ENCODE peak calls at places on chromosomes 12 and 14, in seven cellular contexts. One of them, this sample, is unnamed.
A peak's percentile ranks its signal among the peaks of the same experiment; 100 is the strongest.

GRCh38 chr14:95252219-95252618 is 67.5 kb downstream of the CLMN start:
- DNase-seq in stimulated activated CD8-positive, alpha-beta memory T cell treated with anti-CD3 and anti-CD28 coated beads, Interleukin-15, amount 100 ng/mL, for 48 hours: no peak
- DNase-seq in stimulated activated naive CD8-positive, alpha-beta T cell treated with anti-CD3 and anti-CD28 coated beads, Interleukin-15, Interleukin-2, amounts not matched to agents 100 U/mL and 50 U/mL, for 24 hours: no peak
- DNase-seq in iris pigment epithelial cell: no peak
- DNase-seq in ovary: no peak
- DNase-seq in stimulated activated CD4-positive, alpha-beta T cell treated with anti-CD3 and anti-CD28 coated beads, Interleukin-2, amount 100 ng/mL, for 48 hours: no peak
- DNase-seq in BJ: no peak
- DNase-seq in this sample: no peak

GRCh38 chr12:98373982-98374381 is 141.4 kb upstream of the TMPO start:
- DNase-seq in stimulated activated CD8-positive, alpha-beta memory T cell treated with anti-CD3 and anti-CD28 coated beads, Interleukin-15, amount 100 ng/mL, for 48 hours: no peak
- DNase-seq in iris pigment epithelial cell: peak; percentile 14
- DNase-seq in stimulated activated naive CD8-positive, alpha-beta T cell treated with anti-CD3 and anti-CD28 coated beads, Interleukin-15, Interleukin-2, amounts not matched to agents 100 U/mL and 50 U/mL, for 24 hours: no peak
- DNase-seq in BJ: no peak
- DNase-seq in ovary: no peak
- DNase-seq in stimulated activated CD4-positive, alpha-beta T cell treated with anti-CD3 and anti-CD28 coated beads, Interleukin-2, amount 100 ng/mL, for 48 hours: no peak
- DNase-seq in this sample: no peak

GRCh38 chr14:24418492-24418873 is 11.0 kb downstream of the CBLN3 start:
- DNase-seq in stimulated activated naive CD8-positive, alpha-beta T cell treated with anti-CD3 and anti-CD28 coated beads, Interleukin-15, Interleukin-2, amounts not matched to agents 100 U/mL and 50 U/mL, for 24 hours: no peak
- DNase-seq in iris pigment epithelial cell: no peak
- DNase-seq in ovary: no peak
- DNase-seq in BJ: no peak
- DNase-seq in stimulated activated CD8-positive, alpha-beta memory T cell treated with anti-CD3 and anti-CD28 coated beads, Interleukin-15, amount 100 ng/mL, for 48 hours: no peak
- DNase-seq in stimulated activated CD4-positive, alpha-beta T cell treated with anti-CD3 and anti-CD28 coated beads, Interleukin-2, amount 100 ng/mL, for 48 hours: no peak
- DNase-seq in this sample: no peak

GRCh38 chr12:31583878-31584277 is 7.1 kb downstream of the DENND5B start:
- DNase-seq in stimulated activated CD8-positive, alpha-beta memory T cell treated with anti-CD3 and anti-CD28 coated beads, Interleukin-15, amount 100 ng/mL, for 48 hours: no peak
- DNase-seq in BJ: no peak
- DNase-seq in ovary: no peak
- DNase-seq in stimulated activated CD4-positive, alpha-beta T cell treated with anti-CD3 and anti-CD28 coated beads, Interleukin-2, amount 100 ng/mL, for 48 hours: no peak
- DNase-seq in iris pigment epithelial cell: no peak
- DNase-seq in stimulated activated naive CD8-positive, alpha-beta T cell treated with anti-CD3 and anti-CD28 coated beads, Interleukin-15, Interleukin-2, amounts not matched to agents 100 U/mL and 50 U/mL, for 24 hours: no peak
- DNase-seq in this sample: no peak

GRCh38 chr12:112964915-112965314 is 13.4 kb upstream of the OAS2 start:
- DNase-seq in BJ: no peak
- DNase-seq in stimulated activated CD4-positive, alpha-beta T cell treated with anti-CD3 and anti-CD28 coated beads, Interleukin-2, amount 100 ng/mL, for 48 hours: no peak
- DNase-seq in ovary: no peak
- DNase-seq in stimulated activated CD8-positive, alpha-beta memory T cell treated with anti-CD3 and anti-CD28 coated beads, Interleukin-15, amount 100 ng/mL, for 48 hours: no peak
- DNase-seq in iris pigment epithelial cell: no peak
- DNase-seq in stimulated activated naive CD8-positive, alpha-beta T cell treated with anti-CD3 and anti-CD28 coated beads, Interleukin-15, Interleukin-2, amounts not matched to agents 100 U/mL and 50 U/mL, for 24 hours: no peak
- DNase-seq in this sample: no peak

GRCh38 chr14:23364164-23364571 is 804 bp downstream of the EFS start:
- DNase-seq in stimulated activated CD4-positive, alpha-beta T cell treated with anti-CD3 and anti-CD28 coated beads, Interleukin-2, amount 100 ng/mL, for 48 hours: no peak
- DNase-seq in stimulated activated CD8-positive, alpha-beta memory T cell treated with anti-CD3 and anti-CD28 coated beads, Interleukin-15, amount 100 ng/mL, for 48 hours: no peak
- DNase-seq in stimulated activated naive CD8-positive, alpha-beta T cell treated with anti-CD3 and anti-CD28 coated beads, Interleukin-15, Interleukin-2, amounts not matched to agents 100 U/mL and 50 U/mL, for 24 hours: no peak
- DNase-seq in BJ: no peak
- DNase-seq in iris pigment epithelial cell: peak; percentile 16
- DNase-seq in ovary: no peak
- DNase-seq in this sample: no peak

GRCh38 chr14:67574806-67575205 is 25.3 kb downstream of the PIGH start:
- DNase-seq in BJ: no peak
- DNase-seq in iris pigment epithelial cell: no peak
- DNase-seq in stimulated activated naive CD8-positive, alpha-beta T cell treated with anti-CD3 and anti-CD28 coated beads, Interleukin-15, Interleukin-2, amounts not matched to agents 100 U/mL and 50 U/mL, for 24 hours: no peak
- DNase-seq in stimulated activated CD8-positive, alpha-beta memory T cell treated with anti-CD3 and anti-CD28 coated beads, Interleukin-15, amount 100 ng/mL, for 48 hours: no peak
- DNase-seq in ovary: no peak
- DNase-seq in stimulated activated CD4-positive, alpha-beta T cell treated with anti-CD3 and anti-CD28 coated beads, Interleukin-2, amount 100 ng/mL, for 48 hours: no peak
- DNase-seq in this sample: no peak

GRCh38 chr12:103505371-103506236 is 9.8 kb upstream of the C12orf42 start:
- DNase-seq in stimulated activated CD4-positive, alpha-beta T cell treated with anti-CD3 and anti-CD28 coated beads, Interleukin-2, amount 100 ng/mL, for 48 hours: peak; percentile 26
- DNase-seq in iris pigment epithelial cell: no peak
- DNase-seq in ovary: no peak
- DNase-seq in stimulated activated CD8-positive, alpha-beta memory T cell treated with anti-CD3 and anti-CD28 coated beads, Interleukin-15, amount 100 ng/mL, for 48 hours: peak; percentile 59
- DNase-seq in BJ: no peak
- DNase-seq in stimulated activated naive CD8-positive, alpha-beta T cell treated with anti-CD3 and anti-CD28 coated beads, Interleukin-15, Interleukin-2, amounts not matched to agents 100 U/mL and 50 U/mL, for 24 hours: peak; percentile 60
- DNase-seq in this sample: no peak

GRCh38 chr12:110689002-110689600 is at the start of gene HVCN1:
- DNase-seq in stimulated activated CD8-positive, alpha-beta memory T cell treated with anti-CD3 and anti-CD28 coated beads, Interleukin-15, amount 100 ng/mL, for 48 hours: no peak
- DNase-seq in ovary: peak; percentile 62
- DNase-seq in iris pigment epithelial cell: peak; percentile 5
- DNase-seq in stimulated activated naive CD8-positive, alpha-beta T cell treated with anti-CD3 and anti-CD28 coated beads, Interleukin-15, Interleukin-2, amounts not matched to agents 100 U/mL and 50 U/mL, for 24 hours: peak; percentile 56
- DNase-seq in stimulated activated CD4-positive, alpha-beta T cell treated with anti-CD3 and anti-CD28 coated beads, Interleukin-2, amount 100 ng/mL, for 48 hours: peak; percentile 31
- DNase-seq in BJ: no peak
- DNase-seq in this sample: no peak

GRCh38 chr12:103841690-103842584 is 903 bp upstream of the NT5DC3 start:
- DNase-seq in ovary: peak; percentile 30
- DNase-seq in stimulated activated naive CD8-positive, alpha-beta T cell treated with anti-CD3 and anti-CD28 coated beads, Interleukin-15, Interleukin-2, amounts not matched to agents 100 U/mL and 50 U/mL, for 24 hours: peak; percentile 53
- DNase-seq in iris pigment epithelial cell: peak; percentile 89
- DNase-seq in stimulated activated CD4-positive, alpha-beta T cell treated with anti-CD3 and anti-CD28 coated beads, Interleukin-2, amount 100 ng/mL, for 48 hours: peak; percentile 15
- DNase-seq in stimulated activated CD8-positive, alpha-beta memory T cell treated with anti-CD3 and anti-CD28 coated beads, Interleukin-15, amount 100 ng/mL, for 48 hours: peak; percentile 49
- DNase-seq in BJ: peak; percentile 83
- DNase-seq in this sample: peak; percentile 26

GRCh38 chr14:103281496-103282231 is 52.4 kb upstream of the EIF5 start:
- DNase-seq in stimulated activated CD8-positive, alpha-beta memory T cell treated with anti-CD3 and anti-CD28 coated beads, Interleukin-15, amount 100 ng/mL, for 48 hours: no peak
- DNase-seq in ovary: peak; percentile 77
- DNase-seq in BJ: no peak
- DNase-seq in stimulated activated naive CD8-positive, alpha-beta T cell treated with anti-CD3 and anti-CD28 coated beads, Interleukin-15, Interleukin-2, amounts not matched to agents 100 U/mL and 50 U/mL, for 24 hours: no peak
- DNase-seq in iris pigment epithelial cell: peak; percentile 71
- DNase-seq in stimulated activated CD4-positive, alpha-beta T cell treated with anti-CD3 and anti-CD28 coated beads, Interleukin-2, amount 100 ng/mL, for 48 hours: no peak
- DNase-seq in this sample: no peak

GRCh38 chr12:55922126-55922525 is 5.6 kb downstream of the PYM1 start:
- DNase-seq in iris pigment epithelial cell: no peak
- DNase-seq in BJ: no peak
- DNase-seq in stimulated activated CD4-positive, alpha-beta T cell treated with anti-CD3 and anti-CD28 coated beads, Interleukin-2, amount 100 ng/mL, for 48 hours: no peak
- DNase-seq in stimulated activated CD8-positive, alpha-beta memory T cell treated with anti-CD3 and anti-CD28 coated beads, Interleukin-15, amount 100 ng/mL, for 48 hours: no peak
- DNase-seq in ovary: no peak
- DNase-seq in stimulated activated naive CD8-positive, alpha-beta T cell treated with anti-CD3 and anti-CD28 coated beads, Interleukin-15, Interleukin-2, amounts not matched to agents 100 U/mL and 50 U/mL, for 24 hours: no peak
- DNase-seq in this sample: no peak

GRCh38 chr14:61749867-61750266 is 12.4 kb upstream of the SNAPC1 start:
- DNase-seq in stimulated activated naive CD8-positive, alpha-beta T cell treated with anti-CD3 and anti-CD28 coated beads, Interleukin-15, Interleukin-2, amounts not matched to agents 100 U/mL and 50 U/mL, for 24 hours: no peak
- DNase-seq in ovary: no peak
- DNase-seq in iris pigment epithelial cell: no peak
- DNase-seq in stimulated activated CD8-positive, alpha-beta memory T cell treated with anti-CD3 and anti-CD28 coated beads, Interleukin-15, amount 100 ng/mL, for 48 hours: no peak
- DNase-seq in stimulated activated CD4-positive, alpha-beta T cell treated with anti-CD3 and anti-CD28 coated beads, Interleukin-2, amount 100 ng/mL, for 48 hours: no peak
- DNase-seq in BJ: no peak
- DNase-seq in this sample: peak; percentile 66

GRCh38 chr12:109529618-109530300 is 43.5 kb downstream of the MMAB start:
- DNase-seq in stimulated activated CD4-positive, alpha-beta T cell treated with anti-CD3 and anti-CD28 coated beads, Interleukin-2, amount 100 ng/mL, for 48 hours: no peak
- DNase-seq in BJ: no peak
- DNase-seq in iris pigment epithelial cell: no peak
- DNase-seq in stimulated activated CD8-positive, alpha-beta memory T cell treated with anti-CD3 and anti-CD28 coated beads, Interleukin-15, amount 100 ng/mL, for 48 hours: no peak
- DNase-seq in stimulated activated naive CD8-positive, alpha-beta T cell treated with anti-CD3 and anti-CD28 coated beads, Interleukin-15, Interleukin-2, amounts not matched to agents 100 U/mL and 50 U/mL, for 24 hours: no peak
- DNase-seq in ovary: no peak
- DNase-seq in this sample: no peak

GRCh38 chr12:15605886-15606590 is 183.2 kb downstream of the EPS8 start:
- DNase-seq in ovary: no peak
- DNase-seq in stimulated activated CD4-positive, alpha-beta T cell treated with anti-CD3 and anti-CD28 coated beads, Interleukin-2, amount 100 ng/mL, for 48 hours: no peak
- DNase-seq in stimulated activated CD8-positive, alpha-beta memory T cell treated with anti-CD3 and anti-CD28 coated beads, Interleukin-15, amount 100 ng/mL, for 48 hours: no peak
- DNase-seq in iris pigment epithelial cell: no peak
- DNase-seq in stimulated activated naive CD8-positive, alpha-beta T cell treated with anti-CD3 and anti-CD28 coated beads, Interleukin-15, Interleukin-2, amounts not matched to agents 100 U/mL and 50 U/mL, for 24 hours: no peak
- DNase-seq in BJ: no peak
- DNase-seq in this sample: no peak

GRCh38 chr12:68675098-68675842 is 11.5 kb upstream of the NUP107 start:
- DNase-seq in BJ: no peak
- DNase-seq in stimulated activated naive CD8-positive, alpha-beta T cell treated with anti-CD3 and anti-CD28 coated beads, Interleukin-15, Interleukin-2, amounts not matched to agents 100 U/mL and 50 U/mL, for 24 hours: peak; percentile 71
- DNase-seq in iris pigment epithelial cell: no peak
- DNase-seq in stimulated activated CD4-positive, alpha-beta T cell treated with anti-CD3 and anti-CD28 coated beads, Interleukin-2, amount 100 ng/mL, for 48 hours: peak; percentile 21
- DNase-seq in stimulated activated CD8-positive, alpha-beta memory T cell treated with anti-CD3 and anti-CD28 coated beads, Interleukin-15, amount 100 ng/mL, for 48 hours: peak; percentile 50
- DNase-seq in ovary: no peak
- DNase-seq in this sample: no peak

GRCh38 chr12:52474212-52474611 is 607 bp upstream of the KRT6C start:
- DNase-seq in stimulated activated CD8-positive, alpha-beta memory T cell treated with anti-CD3 and anti-CD28 coated beads, Interleukin-15, amount 100 ng/mL, for 48 hours: no peak
- DNase-seq in BJ: no peak
- DNase-seq in ovary: no peak
- DNase-seq in stimulated activated naive CD8-positive, alpha-beta T cell treated with anti-CD3 and anti-CD28 coated beads, Interleukin-15, Interleukin-2, amounts not matched to agents 100 U/mL and 50 U/mL, for 24 hours: no peak
- DNase-seq in iris pigment epithelial cell: no peak
- DNase-seq in stimulated activated CD4-positive, alpha-beta T cell treated with anti-CD3 and anti-CD28 coated beads, Interleukin-2, amount 100 ng/mL, for 48 hours: no peak
- DNase-seq in this sample: no peak

GRCh38 chr14:58177125-58177524 is 22.8 kb upstream of the ACTR10 start:
- DNase-seq in BJ: no peak
- DNase-seq in iris pigment epithelial cell: no peak
- DNase-seq in ovary: no peak
- DNase-seq in stimulated activated CD8-positive, alpha-beta memory T cell treated with anti-CD3 and anti-CD28 coated beads, Interleukin-15, amount 100 ng/mL, for 48 hours: no peak
- DNase-seq in stimulated activated CD4-positive, alpha-beta T cell treated with anti-CD3 and anti-CD28 coated beads, Interleukin-2, amount 100 ng/mL, for 48 hours: no peak
- DNase-seq in stimulated activated naive CD8-positive, alpha-beta T cell treated with anti-CD3 and anti-CD28 coated beads, Interleukin-15, Interleukin-2, amounts not matched to agents 100 U/mL and 50 U/mL, for 24 hours: no peak
- DNase-seq in this sample: no peak

GRCh38 chr14:73809386-73809785 is 42.2 kb upstream of the PTGR2 start:
- DNase-seq in stimulated activated CD8-positive, alpha-beta memory T cell treated with anti-CD3 and anti-CD28 coated beads, Interleukin-15, amount 100 ng/mL, for 48 hours: no peak
- DNase-seq in stimulated activated naive CD8-positive, alpha-beta T cell treated with anti-CD3 and anti-CD28 coated beads, Interleukin-15, Interleukin-2, amounts not matched to agents 100 U/mL and 50 U/mL, for 24 hours: no peak
- DNase-seq in BJ: no peak
- DNase-seq in stimulated activated CD4-positive, alpha-beta T cell treated with anti-CD3 and anti-CD28 coated beads, Interleukin-2, amount 100 ng/mL, for 48 hours: no peak
- DNase-seq in ovary: no peak
- DNase-seq in iris pigment epithelial cell: no peak
- DNase-seq in this sample: no peak

GRCh38 chr12:95316798-95317197 is 99.2 kb downstream of the VEZT start:
- DNase-seq in iris pigment epithelial cell: peak; percentile 50
- DNase-seq in BJ: no peak
- DNase-seq in ovary: no peak
- DNase-seq in stimulated activated CD4-positive, alpha-beta T cell treated with anti-CD3 and anti-CD28 coated beads, Interleukin-2, amount 100 ng/mL, for 48 hours: no peak
- DNase-seq in stimulated activated naive CD8-positive, alpha-beta T cell treated with anti-CD3 and anti-CD28 coated beads, Interleukin-15, Interleukin-2, amounts not matched to agents 100 U/mL and 50 U/mL, for 24 hours: no peak
- DNase-seq in stimulated activated CD8-positive, alpha-beta memory T cell treated with anti-CD3 and anti-CD28 coated beads, Interleukin-15, amount 100 ng/mL, for 48 hours: no peak
- DNase-seq in this sample: no peak

GRCh38 chr12:57230381-57231155 is 1.1 kb downstream of the SHMT2 start:
- DNase-seq in iris pigment epithelial cell: peak; percentile 27
- DNase-seq in stimulated activated CD8-positive, alpha-beta memory T cell treated with anti-CD3 and anti-CD28 coated beads, Interleukin-15, amount 100 ng/mL, for 48 hours: no peak
- DNase-seq in stimulated activated naive CD8-positive, alpha-beta T cell treated with anti-CD3 and anti-CD28 coated beads, Interleukin-15, Interleukin-2, amounts not matched to agents 100 U/mL and 50 U/mL, for 24 hours: no peak
- DNase-seq in stimulated activated CD4-positive, alpha-beta T cell treated with anti-CD3 and anti-CD28 coated beads, Interleukin-2, amount 100 ng/mL, for 48 hours: no peak
- DNase-seq in ovary: no peak
- DNase-seq in BJ: no peak
- DNase-seq in this sample: no peak

GRCh38 chr14:104138891-104139459 is 588 bp downstream of the KIF26A start:
- DNase-seq in ovary: peak; percentile 10
- DNase-seq in stimulated activated CD4-positive, alpha-beta T cell treated with anti-CD3 and anti-CD28 coated beads, Interleukin-2, amount 100 ng/mL, for 48 hours: no peak
- DNase-seq in stimulated activated naive CD8-positive, alpha-beta T cell treated with anti-CD3 and anti-CD28 coated beads, Interleukin-15, Interleukin-2, amounts not matched to agents 100 U/mL and 50 U/mL, for 24 hours: no peak
- DNase-seq in stimulated activated CD8-positive, alpha-beta memory T cell treated with anti-CD3 and anti-CD28 coated beads, Interleukin-15, amount 100 ng/mL, for 48 hours: no peak
- DNase-seq in BJ: no peak
- DNase-seq in iris pigment epithelial cell: no peak
- DNase-seq in this sample: no peak

GRCh38 chr12:103786201-103786600 is 54.8 kb downstream of the NT5DC3 start:
- DNase-seq in stimulated activated naive CD8-positive, alpha-beta T cell treated with anti-CD3 and anti-CD28 coated beads, Interleukin-15, Interleukin-2, amounts not matched to agents 100 U/mL and 50 U/mL, for 24 hours: no peak
- DNase-seq in stimulated activated CD4-positive, alpha-beta T cell treated with anti-CD3 and anti-CD28 coated beads, Interleukin-2, amount 100 ng/mL, for 48 hours: no peak
- DNase-seq in BJ: no peak
- DNase-seq in iris pigment epithelial cell: no peak
- DNase-seq in stimulated activated CD8-positive, alpha-beta memory T cell treated with anti-CD3 and anti-CD28 coated beads, Interleukin-15, amount 100 ng/mL, for 48 hours: no peak
- DNase-seq in ovary: no peak
- DNase-seq in this sample: no peak

GRCh38 chr12:103197725-103198388 is 240.4 kb downstream of the ASCL1 start:
- DNase-seq in ovary: no peak
- DNase-seq in stimulated activated CD4-positive, alpha-beta T cell treated with anti-CD3 and anti-CD28 coated beads, Interleukin-2, amount 100 ng/mL, for 48 hours: no peak
- DNase-seq in iris pigment epithelial cell: no peak
- DNase-seq in stimulated activated naive CD8-positive, alpha-beta T cell treated with anti-CD3 and anti-CD28 coated beads, Interleukin-15, Interleukin-2, amounts not matched to agents 100 U/mL and 50 U/mL, for 24 hours: no peak
- DNase-seq in BJ: no peak
- DNase-seq in stimulated activated CD8-positive, alpha-beta memory T cell treated with anti-CD3 and anti-CD28 coated beads, Interleukin-15, amount 100 ng/mL, for 48 hours: no peak
- DNase-seq in this sample: no peak

GRCh38 chr12:115000038-115000437 is 316.1 kb upstream of the TBX3 start:
- DNase-seq in stimulated activated naive CD8-positive, alpha-beta T cell treated with anti-CD3 and anti-CD28 coated beads, Interleukin-15, Interleukin-2, amounts not matched to agents 100 U/mL and 50 U/mL, for 24 hours: no peak
- DNase-seq in ovary: no peak
- DNase-seq in iris pigment epithelial cell: peak; percentile 18
- DNase-seq in stimulated activated CD8-positive, alpha-beta memory T cell treated with anti-CD3 and anti-CD28 coated beads, Interleukin-15, amount 100 ng/mL, for 48 hours: no peak
- DNase-seq in stimulated activated CD4-positive, alpha-beta T cell treated with anti-CD3 and anti-CD28 coated beads, Interleukin-2, amount 100 ng/mL, for 48 hours: no peak
- DNase-seq in BJ: no peak
- DNase-seq in this sample: no peak

GRCh38 chr14:90726656-90727055 is 89.6 kb downstream of the TTC7B start:
- DNase-seq in BJ: peak; percentile 15
- DNase-seq in stimulated activated naive CD8-positive, alpha-beta T cell treated with anti-CD3 and anti-CD28 coated beads, Interleukin-15, Interleukin-2, amounts not matched to agents 100 U/mL and 50 U/mL, for 24 hours: no peak
- DNase-seq in ovary: no peak
- DNase-seq in iris pigment epithelial cell: peak; percentile 75
- DNase-seq in stimulated activated CD4-positive, alpha-beta T cell treated with anti-CD3 and anti-CD28 coated beads, Interleukin-2, amount 100 ng/mL, for 48 hours: no peak
- DNase-seq in stimulated activated CD8-positive, alpha-beta memory T cell treated with anti-CD3 and anti-CD28 coated beads, Interleukin-15, amount 100 ng/mL, for 48 hours: no peak
- DNase-seq in this sample: no peak

GRCh38 chr12:92467886-92468285 is 234.9 kb upstream of the PLEKHG7 start:
- DNase-seq in iris pigment epithelial cell: peak; percentile 46
- DNase-seq in BJ: no peak
- DNase-seq in stimulated activated CD8-positive, alpha-beta memory T cell treated with anti-CD3 and anti-CD28 coated beads, Interleukin-15, amount 100 ng/mL, for 48 hours: no peak
- DNase-seq in ovary: no peak
- DNase-seq in stimulated activated naive CD8-positive, alpha-beta T cell treated with anti-CD3 and anti-CD28 coated beads, Interleukin-15, Interleukin-2, amounts not matched to agents 100 U/mL and 50 U/mL, for 24 hours: no peak
- DNase-seq in stimulated activated CD4-positive, alpha-beta T cell treated with anti-CD3 and anti-CD28 coated beads, Interleukin-2, amount 100 ng/mL, for 48 hours: no peak
- DNase-seq in this sample: no peak

GRCh38 chr14:64943556-64943955 is 1.0 kb upstream of the GPX2 start:
- DNase-seq in BJ: no peak
- DNase-seq in stimulated activated CD8-positive, alpha-beta memory T cell treated with anti-CD3 and anti-CD28 coated beads, Interleukin-15, amount 100 ng/mL, for 48 hours: no peak
- DNase-seq in ovary: no peak
- DNase-seq in stimulated activated naive CD8-positive, alpha-beta T cell treated with anti-CD3 and anti-CD28 coated beads, Interleukin-15, Interleukin-2, amounts not matched to agents 100 U/mL and 50 U/mL, for 24 hours: no peak
- DNase-seq in iris pigment epithelial cell: no peak
- DNase-seq in stimulated activated CD4-positive, alpha-beta T cell treated with anti-CD3 and anti-CD28 coated beads, Interleukin-2, amount 100 ng/mL, for 48 hours: no peak
- DNase-seq in this sample: no peak

GRCh38 chr14:101074124-101075024 is 170.9 kb upstream of the RTL1 start:
- DNase-seq in stimulated activated CD8-positive, alpha-beta memory T cell treated with anti-CD3 and anti-CD28 coated beads, Interleukin-15, amount 100 ng/mL, for 48 hours: no peak
- DNase-seq in BJ: no peak
- DNase-seq in iris pigment epithelial cell: no peak
- DNase-seq in stimulated activated CD4-positive, alpha-beta T cell treated with anti-CD3 and anti-CD28 coated beads, Interleukin-2, amount 100 ng/mL, for 48 hours: no peak
- DNase-seq in stimulated activated naive CD8-positive, alpha-beta T cell treated with anti-CD3 and anti-CD28 coated beads, Interleukin-15, Interleukin-2, amounts not matched to agents 100 U/mL and 50 U/mL, for 24 hours: no peak
- DNase-seq in ovary: no peak
- DNase-seq in this sample: peak; percentile 7

GRCh38 chr12:50387487-50387886 is 8.9 kb downstream of the FAM186A start:
- DNase-seq in ovary: no peak
- DNase-seq in stimulated activated CD4-positive, alpha-beta T cell treated with anti-CD3 and anti-CD28 coated beads, Interleukin-2, amount 100 ng/mL, for 48 hours: no peak
- DNase-seq in stimulated activated CD8-positive, alpha-beta memory T cell treated with anti-CD3 and anti-CD28 coated beads, Interleukin-15, amount 100 ng/mL, for 48 hours: no peak
- DNase-seq in BJ: no peak
- DNase-seq in stimulated activated naive CD8-positive, alpha-beta T cell treated with anti-CD3 and anti-CD28 coated beads, Interleukin-15, Interleukin-2, amounts not matched to agents 100 U/mL and 50 U/mL, for 24 hours: no peak
- DNase-seq in iris pigment epithelial cell: peak; percentile 39
- DNase-seq in this sample: no peak

GRCh38 chr14:66114071-66114470 is 372.1 kb upstream of the CCDC196 start:
- DNase-seq in ovary: no peak
- DNase-seq in stimulated activated CD4-positive, alpha-beta T cell treated with anti-CD3 and anti-CD28 coated beads, Interleukin-2, amount 100 ng/mL, for 48 hours: no peak
- DNase-seq in BJ: no peak
- DNase-seq in stimulated activated naive CD8-positive, alpha-beta T cell treated with anti-CD3 and anti-CD28 coated beads, Interleukin-15, Interleukin-2, amounts not matched to agents 100 U/mL and 50 U/mL, for 24 hours: no peak
- DNase-seq in stimulated activated CD8-positive, alpha-beta memory T cell treated with anti-CD3 and anti-CD28 coated beads, Interleukin-15, amount 100 ng/mL, for 48 hours: no peak
- DNase-seq in iris pigment epithelial cell: no peak
- DNase-seq in this sample: no peak

GRCh38 chr14:85461432-85462133 is 68.4 kb upstream of the FLRT2 start:
- DNase-seq in stimulated activated CD8-positive, alpha-beta memory T cell treated with anti-CD3 and anti-CD28 coated beads, Interleukin-15, amount 100 ng/mL, for 48 hours: no peak
- DNase-seq in ovary: no peak
- DNase-seq in stimulated activated CD4-positive, alpha-beta T cell treated with anti-CD3 and anti-CD28 coated beads, Interleukin-2, amount 100 ng/mL, for 48 hours: no peak
- DNase-seq in BJ: no peak
- DNase-seq in stimulated activated naive CD8-positive, alpha-beta T cell treated with anti-CD3 and anti-CD28 coated beads, Interleukin-15, Interleukin-2, amounts not matched to agents 100 U/mL and 50 U/mL, for 24 hours: no peak
- DNase-seq in iris pigment epithelial cell: no peak
- DNase-seq in this sample: no peak

GRCh38 chr14:103064978-103065377 is 7.6 kb upstream of the CDC42BPB start:
- DNase-seq in iris pigment epithelial cell: no peak
- DNase-seq in BJ: no peak
- DNase-seq in stimulated activated naive CD8-positive, alpha-beta T cell treated with anti-CD3 and anti-CD28 coated beads, Interleukin-15, Interleukin-2, amounts not matched to agents 100 U/mL and 50 U/mL, for 24 hours: no peak
- DNase-seq in ovary: no peak
- DNase-seq in stimulated activated CD8-positive, alpha-beta memory T cell treated with anti-CD3 and anti-CD28 coated beads, Interleukin-15, amount 100 ng/mL, for 48 hours: no peak
- DNase-seq in stimulated activated CD4-positive, alpha-beta T cell treated with anti-CD3 and anti-CD28 coated beads, Interleukin-2, amount 100 ng/mL, for 48 hours: no peak
- DNase-seq in this sample: no peak

This sample was measured in NCI-H1105.